ENCODE peak calls at places on chromosome 17, in ten cellular contexts. One of them, this sample, is unnamed.

GRCh38 chr17:80117491-80118401 is 16.4 kb downstream of the GAA start:
- DNase-seq in caudate nucleus: no peak
- DNase-seq in effector CD4-positive, alpha-beta T cell: no peak
- DNase-seq in GM06990: no peak
- DNase-seq in GM18507: no peak
- DNase-seq in stomach: no peak
- DNase-seq in NCI-H510A: no peak
- DNase-seq in heart left ventricle: no peak
- DNase-seq in HS-27A: no peak
- DNase-seq in SK-N-SH: peak; percentile 44
- DNase-seq in this sample: no peak

GRCh38 chr17:77571562-77571981 is 386.9 kb upstream of the TNRC6C start:
- DNase-seq in caudate nucleus: peak; percentile 17
- DNase-seq in effector CD4-positive, alpha-beta T cell: no peak
- DNase-seq in GM06990: no peak
- DNase-seq in GM18507: no peak
- DNase-seq in stomach: peak; percentile 32
- DNase-seq in NCI-H510A: no peak
- DNase-seq in heart left ventricle: no peak
- DNase-seq in HS-27A: no peak
- DNase-seq in SK-N-SH: peak; percentile 61
- DNase-seq in this sample: no peak

GRCh38 chr17:36849871-36850348 is 87.4 kb upstream of the LHX1 start:
- DNase-seq in caudate nucleus: no peak
- DNase-seq in effector CD4-positive, alpha-beta T cell: no peak
- DNase-seq in GM06990: peak; percentile 39
- DNase-seq in GM18507: peak; percentile 30
- DNase-seq in stomach: no peak
- DNase-seq in NCI-H510A: no peak
- DNase-seq in heart left ventricle: no peak
- DNase-seq in HS-27A: no peak
- DNase-seq in SK-N-SH: no peak
- DNase-seq in this sample: peak; percentile 72

GRCh38 chr17:13776027-13776551 is 174.4 kb upstream of the HS3ST3A1 start:
- DNase-seq in caudate nucleus: no peak
- DNase-seq in effector CD4-positive, alpha-beta T cell: no peak
- DNase-seq in GM06990: no peak
- DNase-seq in GM18507: no peak
- DNase-seq in stomach: no peak
- DNase-seq in NCI-H510A: no peak
- DNase-seq in heart left ventricle: no peak
- DNase-seq in HS-27A: no peak
- DNase-seq in SK-N-SH: peak; percentile 10
- DNase-seq in this sample: no peak

GRCh38 chr17:17568772-17569195 is 22.7 kb downstream of the PEMT start:
- DNase-seq in caudate nucleus: peak; percentile 46
- DNase-seq in effector CD4-positive, alpha-beta T cell: peak; percentile 33
- DNase-seq in GM06990: peak; percentile 31
- DNase-seq in GM18507: peak; percentile 44
- DNase-seq in stomach: peak; percentile 92
- DNase-seq in NCI-H510A: no peak
- DNase-seq in heart left ventricle: peak; percentile 70
- DNase-seq in HS-27A: peak; percentile 19
- DNase-seq in SK-N-SH: peak; percentile 85
- DNase-seq in this sample: peak; percentile 75

GRCh38 chr17:81666342-81667191 is at the start of the genes CCDC137 and OXLD1:
- DNase-seq in caudate nucleus: peak; percentile 96
- DNase-seq in effector CD4-positive, alpha-beta T cell: peak; percentile 92
- DNase-seq in GM06990: peak; percentile 95
- DNase-seq in GM18507: peak; percentile 97
- DNase-seq in stomach: peak; percentile 98
- DNase-seq in NCI-H510A: peak; percentile 96
- DNase-seq in heart left ventricle: peak; percentile 97
- DNase-seq in HS-27A: peak; percentile 65
- DNase-seq in SK-N-SH: peak; percentile 100
- DNase-seq in this sample: peak; percentile 98

GRCh38 chr17:37490638-37491614 is 1.2 kb downstream of the DUSP14 start:
- DNase-seq in caudate nucleus: peak; percentile 60
- DNase-seq in effector CD4-positive, alpha-beta T cell: no peak
- DNase-seq in GM06990: no peak
- DNase-seq in GM18507: no peak
- DNase-seq in stomach: no peak
- DNase-seq in NCI-H510A: no peak
- DNase-seq in heart left ventricle: peak; percentile 64
- DNase-seq in HS-27A: peak; percentile 60
- DNase-seq in SK-N-SH: no peak
- DNase-seq in this sample: no peak

GRCh38 chr17:45867702-45868101 is 23.0 kb downstream of the SPPL2C start:
- DNase-seq in caudate nucleus: peak; percentile 34
- DNase-seq in effector CD4-positive, alpha-beta T cell: no peak
- DNase-seq in GM06990: no peak
- DNase-seq in GM18507: no peak
- DNase-seq in stomach: no peak
- DNase-seq in NCI-H510A: no peak
- DNase-seq in heart left ventricle: no peak
- DNase-seq in HS-27A: no peak
- DNase-seq in SK-N-SH: no peak
- DNase-seq in this sample: no peak

GRCh38 chr17:29238133-29238850 is 8.4 kb upstream of the CRYBA1 start:
- DNase-seq in caudate nucleus: no peak
- DNase-seq in effector CD4-positive, alpha-beta T cell: no peak
- DNase-seq in GM06990: no peak
- DNase-seq in GM18507: no peak
- DNase-seq in stomach: no peak
- DNase-seq in NCI-H510A: no peak
- DNase-seq in heart left ventricle: no peak
- DNase-seq in HS-27A: no peak
- DNase-seq in SK-N-SH: no peak
- DNase-seq in this sample: no peak

GRCh38 chr17:77745702-77746101 is 212.8 kb upstream of the TNRC6C start:
- DNase-seq in caudate nucleus: no peak
- DNase-seq in effector CD4-positive, alpha-beta T cell: no peak
- DNase-seq in GM06990: no peak
- DNase-seq in GM18507: no peak
- DNase-seq in stomach: no peak
- DNase-seq in NCI-H510A: no peak
- DNase-seq in heart left ventricle: no peak
- DNase-seq in HS-27A: no peak
- DNase-seq in SK-N-SH: no peak
- DNase-seq in this sample: no peak

GRCh38 chr17:32305049-32305448 is 36.9 kb downstream of the C17orf75 start:
- DNase-seq in caudate nucleus: no peak
- DNase-seq in effector CD4-positive, alpha-beta T cell: no peak
- DNase-seq in GM06990: no peak
- DNase-seq in GM18507: no peak
- DNase-seq in stomach: no peak
- DNase-seq in NCI-H510A: no peak
- DNase-seq in heart left ventricle: no peak
- DNase-seq in HS-27A: no peak
- DNase-seq in SK-N-SH: no peak
- DNase-seq in this sample: no peak

GRCh38 chr17:80817321-80817845 is 174.3 kb upstream of the CHMP6 start:
- DNase-seq in caudate nucleus: no peak
- DNase-seq in effector CD4-positive, alpha-beta T cell: no peak
- DNase-seq in GM06990: no peak
- DNase-seq in GM18507: no peak
- DNase-seq in stomach: no peak
- DNase-seq in NCI-H510A: no peak
- DNase-seq in heart left ventricle: no peak
- DNase-seq in HS-27A: no peak
- DNase-seq in SK-N-SH: peak; percentile 25
- DNase-seq in this sample: no peak

GRCh38 chr17:80080081-80080480 is 21.3 kb upstream of the GAA start:
- DNase-seq in caudate nucleus: no peak
- DNase-seq in effector CD4-positive, alpha-beta T cell: no peak
- DNase-seq in GM06990: no peak
- DNase-seq in GM18507: no peak
- DNase-seq in stomach: no peak
- DNase-seq in NCI-H510A: no peak
- DNase-seq in heart left ventricle: no peak
- DNase-seq in HS-27A: no peak
- DNase-seq in SK-N-SH: no peak
- DNase-seq in this sample: no peak

GRCh38 chr17:65629234-65629690 is 67.8 kb upstream of the AXIN2 start:
- DNase-seq in caudate nucleus: no peak
- DNase-seq in effector CD4-positive, alpha-beta T cell: no peak
- DNase-seq in GM06990: no peak
- DNase-seq in GM18507: no peak
- DNase-seq in stomach: no peak
- DNase-seq in NCI-H510A: no peak
- DNase-seq in heart left ventricle: no peak
- DNase-seq in HS-27A: no peak
- DNase-seq in SK-N-SH: no peak
- DNase-seq in this sample: no peak

GRCh38 chr17:72053069-72053846 is 67.6 kb upstream of the SOX9 start:
- DNase-seq in caudate nucleus: no peak
- DNase-seq in effector CD4-positive, alpha-beta T cell: no peak
- DNase-seq in GM06990: no peak
- DNase-seq in GM18507: no peak
- DNase-seq in stomach: no peak
- DNase-seq in NCI-H510A: no peak
- DNase-seq in heart left ventricle: peak; percentile 7
- DNase-seq in HS-27A: no peak
- DNase-seq in SK-N-SH: peak; percentile 24
- DNase-seq in this sample: no peak

GRCh38 chr17:2029911-2030778 is at the start of gene DPH1:
- DNase-seq in caudate nucleus: peak; percentile 86
- DNase-seq in effector CD4-positive, alpha-beta T cell: peak; percentile 79
- DNase-seq in GM06990: peak; percentile 84
- DNase-seq in GM18507: peak; percentile 93
- DNase-seq in stomach: peak; percentile 88
- DNase-seq in NCI-H510A: peak; percentile 51
- DNase-seq in heart left ventricle: peak; percentile 90
- DNase-seq in HS-27A: no peak
- DNase-seq in SK-N-SH: peak; percentile 96
- DNase-seq in this sample: peak; percentile 88

GRCh38 chr17:6374761-6375312 is 60.1 kb downstream of the AIPL1 start:
- DNase-seq in caudate nucleus: peak; percentile 68
- DNase-seq in effector CD4-positive, alpha-beta T cell: no peak
- DNase-seq in GM06990: no peak
- DNase-seq in GM18507: no peak
- DNase-seq in stomach: no peak
- DNase-seq in NCI-H510A: no peak
- DNase-seq in heart left ventricle: no peak
- DNase-seq in HS-27A: no peak
- DNase-seq in SK-N-SH: no peak
- DNase-seq in this sample: no peak